ENCODE peak calls at places on chromosomes 16 and 17, in four cellular contexts. X, E, N and G are unnamed samples.
A peak's percentile ranks its signal among the peaks of the same experiment; 100 is the strongest.

GRCh38 chr16:68259007-68259406 is 5.3 kb upstream of the SLC7A6 start:
- DNase-seq in N (no peak), X (no peak), E (no peak), G (no peak)

GRCh38 chr17:32102697-32103096 is 39.6 kb upstream of the RHOT1 start:
- DNase-seq in N (peak; percentile 13), E (no peak), X (no peak), G (no peak)

GRCh38 chr16:23509441-23509754 is 896 bp downstream of the GGA2 start:
- DNase-seq in X (no peak), E (no peak), N (no peak), G (no peak)

GRCh38 chr17:78082988-78083387 is 45.6 kb downstream of the TMC6 start:
- DNase-seq in E (no peak), X (no peak), N (no peak), G (no peak)

GRCh38 chr16:67349172-67349571 is 22.6 kb downstream of the LRRC36 start:
- DNase-seq in E (no peak), X (peak; percentile 48), N (peak; percentile 28), G (peak; percentile 32)

GRCh38 chr17:77507116-77507885 is 366.5 kb downstream of the SEC14L1 start:
- DNase-seq in X (peak; percentile 62), N (no peak), E (no peak), G (peak; percentile 21)

GRCh38 chr17:50935201-50936124 is 69.3 kb upstream of the TOB1 start:
- DNase-seq in E (no peak), X (no peak), N (no peak), G (no peak)

GRCh38 chr17:17151055-17151454 is 55.1 kb downstream of the PLD6 start:
- DNase-seq in N (peak; percentile 90), E (no peak), X (no peak), G (peak; percentile 86)

GRCh38 chr17:50944902-50945720 is 79.0 kb upstream of the TOB1 start:
- DNase-seq in E (no peak), N (no peak), X (peak; percentile 37), G (no peak)

GRCh38 chr16:15487336-15488284 is 53.2 kb downstream of the BMERB1 start:
- DNase-seq in E (no peak), X (no peak), N (peak; percentile 79), G (no peak)

GRCh38 chr17:20063665-20064648 is 54.8 kb downstream of the SPECC1 start:
- DNase-seq in E (no peak), N (peak; percentile 88), X (peak; percentile 27), G (peak; percentile 85)

GRCh38 chr17:43779145-43780125 is 658 bp upstream of the DUSP3 start:
- DNase-seq in E (no peak), N (no peak), X (peak; percentile 69), G (peak; percentile 40)

GRCh38 chr17:12402963-12403622 is 262.6 kb upstream of the MYOCD start:
- DNase-seq in N (peak; percentile 91), X (no peak), E (no peak), G (peak; percentile 78)

GRCh38 chr16:8644513-8645140 is 23.1 kb downstream of the METTL22 start:
- DNase-seq in N (no peak), E (peak; percentile 20), X (no peak), G (no peak)

GRCh38 chr16:10031955-10032354 is 150.3 kb downstream of the GRIN2A start:
- DNase-seq in N (no peak), E (no peak), X (no peak), G (no peak)

GRCh38 chr16:84367750-84368320 is 503 bp upstream of the ATP2C2 start:
- DNase-seq in X (peak; percentile 72), N (no peak), E (no peak), G (no peak)

GRCh38 chr16:969508-970378 is 1.0 kb downstream of the LMF1 start:
- DNase-seq in N (no peak), X (peak; percentile 52), E (no peak), G (no peak)

GRCh38 chr17:29078183-29079045 is 35.5 kb downstream of the PIPOX start:
- DNase-seq in E (no peak), X (no peak), N (peak; percentile 43), G (peak; percentile 22)

GRCh38 chr16:11138026-11138768 is 117.8 kb downstream of the SOCS1 start:
- DNase-seq in X (no peak), E (no peak), N (no peak), G (no peak)

GRCh38 chr17:56908061-56908542 is 5.7 kb downstream of the TRIM25 start:
- DNase-seq in X (no peak), N (no peak), E (peak; percentile 34), G (no peak)

GRCh38 chr16:17335826-17336492 is 134.8 kb downstream of the XYLT1 start:
- DNase-seq in N (no peak), E (no peak), X (no peak), G (no peak)

GRCh38 chr16:66494916-66495315 is 55.0 kb downstream of the TK2 start:
- DNase-seq in E (no peak), N (no peak), X (no peak), G (no peak)

GRCh38 chr16:81463296-81463890 is 18.8 kb downstream of the CMIP start:
- DNase-seq in X (no peak), E (no peak), N (no peak), G (no peak)

GRCh38 chr16:11824362-11824761 is 27.0 kb downstream of the RSL1D1 start:
- DNase-seq in E (no peak), X (no peak), N (no peak), G (no peak)

GRCh38 chr16:9270424-9270823 is 179.0 kb downstream of the HAPSTR1 start:
- DNase-seq in E (no peak), X (no peak), N (no peak), G (no peak)

GRCh38 chr17:28147026-28147425 is 104.5 kb downstream of the NLK start:
- DNase-seq in X (no peak), N (peak; percentile 16), E (no peak), G (no peak)

GRCh38 chr17:40535438-40535837 is 29.8 kb downstream of the CCR7 start:
- DNase-seq in X (no peak), N (no peak), E (no peak), G (no peak)